ENCODE peak calls at places on chromosome 20, in nine cellular contexts. H is NT2/D1, Q is colonic mucosa, B is neural progenitor cell, M is PC-3, J is fibroblast of lung, V is H9, Y is IMR-90, U is mesendoderm. R is an unnamed sample. For H3K4me1, the result is how much of the 10 kb centered on the place peaks cover.

GRCh38 chr20:17226410-17227198 is at the start of gene PCSK2:
- DNase-seq in M (no peak), U (peak), J (peak), Y (peak), B (peak), V (peak), H (peak), Q (no peak), R (peak)

GRCh38 chr20:61684583-61685235 is 381.0 kb downstream of the TAF4 start:
- DNase-seq in U (no peak), V (no peak), Y (no peak), H (no peak), Q (no peak), B (no peak), J (no peak), M (no peak), R (peak)

GRCh38 chr20:11921326-11921725 is 3.6 kb downstream of the BTBD3 start:
- DNase-seq in B (no peak), J (peak), M (no peak), Y (no peak), H (no peak), U (no peak), V (no peak), Q (no peak), R (no peak)

GRCh38 chr20:60242836-60243520 is 284.8 kb downstream of the CDH26 start:
- DNase-seq in Q (no peak), J (no peak), B (no peak), M (no peak), V (no peak), Y (peak), U (no peak), H (no peak), R (no peak)

GRCh38 chr20:4513720-4514119 is 208.0 kb upstream of the PRND start:
- DNase-seq in J (peak), Y (peak), B (no peak), V (no peak), U (no peak), M (peak), H (no peak), Q (no peak), R (no peak)

GRCh38 chr20:21808863-21809664 is 103.6 kb downstream of the PAX1 start:
- DNase-seq in U (peak), B (peak), J (no peak), H (peak), V (peak), Y (no peak), Q (peak), M (peak), R (peak)

GRCh38 chr20:31836853-31837608 is 8.4 kb downstream of the FOXS1 start:
- DNase-seq in V (no peak), Y (no peak), H (no peak), U (peak), J (no peak), Q (no peak), M (no peak), B (peak), R (no peak)

GRCh38 chr20:3712279-3712873 is at the start of gene SIGLEC1:
- DNase-seq in Y (no peak), H (no peak), J (no peak), U (no peak), M (no peak), Q (peak), V (peak), B (no peak), R (peak)

GRCh38 chr20:4041748-4042411 is 26.5 kb upstream of the RNF24 start:
- DNase-seq in B (no peak), M (peak), Q (peak), V (no peak), Y (peak), U (peak), H (no peak), J (peak), R (peak)

GRCh38 chr20:19813839-19814238 is 55.8 kb downstream of the RIN2 start:
- DNase-seq in B (no peak), Q (no peak), Y (peak), V (no peak), U (no peak), M (no peak), J (peak), H (no peak), R (no peak)

GRCh38 chr20:60055740-60056139 is 97.5 kb downstream of the CDH26 start:
- DNase-seq in Q (no peak), B (no peak), M (no peak), Y (no peak), J (no peak), U (no peak), V (peak), H (no peak), R (peak)

GRCh38 chr20:19015326-19015725 is 197.1 kb upstream of the SLC24A3 start:
- DNase-seq in V (no peak), Y (no peak), M (no peak), U (peak), Q (peak), H (peak), B (peak), J (no peak), R (no peak)

GRCh38 chr20:48845000-48845399 is 17.2 kb upstream of the PREX1 start:
- DNase-seq in M (peak), U (no peak), Q (no peak), Y (peak), B (no peak), H (no peak), J (peak), V (no peak), R (no peak)

GRCh38 chr20:3971145-3971544 is 44.2 kb downstream of the RNF24 start:
- DNase-seq in J (no peak), H (no peak), M (no peak), V (no peak), Q (no peak), U (no peak), Y (no peak), B (no peak), R (no peak)

GRCh38 chr20:62834967-62835730 is 18.3 kb downstream of the COL9A3 start:
- DNase-seq in V (no peak), Q (no peak), J (no peak), Y (no peak), B (no peak), U (no peak), M (no peak), H (no peak), R (peak)

GRCh38 chr20:57553376-57554018 is 7.4 kb upstream of the PCK1 start:
- DNase-seq in J (no peak), Q (no peak), U (no peak), H (no peak), V (no peak), B (no peak), Y (no peak), M (no peak), R (no peak)

GRCh38 chr20:19992996-19993908 is 23.9 kb upstream of the NAA20 start:
- DNase-seq in B (no peak), V (peak), Q (no peak), M (peak), J (peak), H (peak), Y (peak), U (peak), R (no peak)

GRCh38 chr20:57762531-57763234 is 52.9 kb upstream of the PMEPA1 start:
- DNase-seq in J (no peak), Y (no peak), H (no peak), B (no peak), V (no peak), Q (no peak), M (no peak), U (no peak), R (no peak)

GRCh38 chr20:17615645-17616479 is 46.0 kb downstream of the DSTN start:
- DNase-seq in V (no peak), J (no peak), U (no peak), H (no peak), Q (peak), B (no peak), M (no peak), Y (no peak), R (peak)

GRCh38 chr20:36591854-36592641 is 13.5 kb upstream of the RAB5IF start:
- DNase-seq in Y (peak), M (peak), B (peak), Q (no peak), J (peak), V (peak), U (peak), H (no peak), R (no peak)

GRCh38 chr20:31819083-31819784 is at the start of gene MYLK2:
- DNase-seq in H (no peak), M (no peak), J (no peak), Q (no peak), V (no peak), B (no peak), U (no peak), Y (no peak), R (no peak)

GRCh38 chr20:2800590-2801458 is at the start of gene CPXM1:
- DNase-seq in Q (no peak), V (peak), H (peak), Y (no peak), B (peak), U (peak), J (no peak), M (no peak), R (peak)

GRCh38 chr20:46547995-46548394 is 2.5 kb downstream of the OCSTAMP start:
- DNase-seq in M (no peak), B (no peak), Y (no peak), V (no peak), J (no peak), H (no peak), U (no peak), Q (no peak), R (no peak)
- H3K4me1 ChIP-seq in M (under half), B (under half), Y (under half), V (under half), J (under half), H (under half), U (under half), Q (under half), R (under half)

GRCh38 chr20:54195483-54196472 is 12.1 kb upstream of the PFDN4 start:
- DNase-seq in Q (no peak), U (no peak), M (no peak), J (no peak), V (no peak), Y (no peak), B (no peak), H (no peak), R (no peak)
- H3K9ac ChIP-seq in Q (no peak), U (no peak), M (no peak), J (no peak), V (no peak), Y (no peak), B (no peak), H (no peak), R (no peak)

GRCh38 chr20:41078329-41078728 is 49.7 kb downstream of the TOP1 start:
- DNase-seq in Y (peak), U (peak), J (peak), M (peak), H (no peak), V (no peak), Q (no peak), B (peak), R (no peak)
- H3K4me1 ChIP-seq in Y (under half), U (under half), J (under half), M (under half), H (under half), V (under half), Q (under half), B (under half), R (under half)

GRCh38 chr20:50373674-50374286 is 136.4 kb upstream of the PTPN1 start:
- DNase-seq in B (no peak), J (no peak), V (no peak), U (peak), H (no peak), Y (no peak), Q (no peak), M (peak), R (no peak)
- H3K9ac ChIP-seq in B (no peak), J (no peak), V (no peak), U (no peak), H (no peak), Y (no peak), Q (no peak), M (no peak), R (no peak)